ENCODE peak calls at places on chromosomes 13 and 19, in four cellular contexts. R, S, V and D are unnamed samples.

GRCh38 chr19:37362733-37363132 is 8.2 kb upstream of the ZNF527 start:
- DNase-seq in V (no peak), R (no peak), S (peak), D (no peak)

GRCh38 chr13:111912453-111912866 is 154.5 kb upstream of the SOX1 start:
- DNase-seq in V (no peak), S (no peak), R (no peak), D (peak)

GRCh38 chr13:112876305-112877000 is 92.6 kb upstream of the MCF2L start:
- DNase-seq in R (no peak), V (no peak), S (no peak), D (no peak)

GRCh38 chr19:12891553-12892021 is 627 bp downstream of the GCDH start:
- DNase-seq in V (peak), R (no peak), S (no peak), D (no peak)

GRCh38 chr19:40229484-40229883 is 3.0 kb upstream of the CCNP start:
- DNase-seq in V (no peak), R (peak), S (no peak), D (no peak)

GRCh38 chr19:5691930-5692784 is 2.1 kb downstream of the RPL36 start:
- DNase-seq in S (no peak), R (no peak), V (peak), D (peak)

GRCh38 chr19:49200238-49200862 is 42.8 kb downstream of the TRPM4 start:
- DNase-seq in R (no peak), V (peak), S (no peak), D (no peak)

GRCh38 chr13:41985788-41986508 is 25.0 kb upstream of the VWA8 start:
- DNase-seq in R (peak), S (no peak), V (no peak), D (no peak)

GRCh38 chr19:45173816-45174215 is 4.2 kb downstream of the TRAPPC6A start:
- DNase-seq in S (no peak), V (no peak), R (peak), D (no peak)

GRCh38 chr13:73224708-73225107 is 165.9 kb downstream of the KLF5 start:
- DNase-seq in V (no peak), S (no peak), R (no peak), D (no peak)

GRCh38 chr19:4304509-4305252 is at the start of gene FSD1:
- DNase-seq in V (peak), R (no peak), S (peak), D (no peak)

GRCh38 chr13:40230833-40231266 is 435.6 kb downstream of the FOXO1 start:
- DNase-seq in V (no peak), R (peak), S (no peak), D (no peak)

GRCh38 chr13:50080158-50080855 is 65.1 kb downstream of the KCNRG start:
- DNase-seq in V (peak), S (peak), R (no peak), D (no peak)

GRCh38 chr13:24116103-24116502 is 44.4 kb upstream of the SPATA13 start:
- DNase-seq in S (no peak), V (no peak), R (no peak), D (no peak)

GRCh38 chr13:64505511-64505910 is 2724.6 kb downstream of the PCDH9 start:
- DNase-seq in V (no peak), S (no peak), R (peak), D (no peak)

GRCh38 chr19:38270587-38271167 is 6.3 kb downstream of the SPINT2 start:
- DNase-seq in R (peak), S (no peak), V (no peak), D (no peak)

GRCh38 chr19:30781519-30781918 is 409.3 kb downstream of the ZNF536 start:
- DNase-seq in S (no peak), V (no peak), R (no peak), D (no peak)

GRCh38 chr19:55537741-55538111 is 793 bp upstream of the SBK2 start:
- DNase-seq in V (no peak), R (no peak), S (no peak), D (no peak)

GRCh38 chr19:43438291-43439162 is 23.8 kb downstream of the TEX101 start:
- DNase-seq in R (no peak), S (no peak), V (no peak), D (no peak)

GRCh38 chr19:50292216-50292827 is 36.9 kb downstream of the KCNC3 start:
- DNase-seq in S (no peak), R (no peak), V (no peak), D (no peak)

GRCh38 chr13:48975101-48975925 is at the start of gene FNDC3A:
- DNase-seq in S (peak), R (peak), V (no peak), D (peak)

GRCh38 chr19:4183967-4184717 is 1.7 kb downstream of the ANKRD24 start:
- DNase-seq in V (no peak), S (no peak), R (no peak), D (no peak)

GRCh38 chr19:39502640-39503417 is 4.1 kb downstream of the DLL3 start:
- DNase-seq in R (no peak), S (peak), V (peak), D (no peak)

GRCh38 chr13:114285166-114285808 is 3.9 kb downstream of the UPF3A start:
- DNase-seq in R (peak), V (no peak), S (no peak), D (no peak)

GRCh38 chr19:8487137-8487851 is 15.1 kb downstream of the PRAM1 start:
- DNase-seq in S (no peak), R (no peak), V (peak), D (no peak)

GRCh38 chr13:41122838-41123237 is 9.8 kb downstream of the KBTBD6 start:
- DNase-seq in R (no peak), S (no peak), V (no peak), D (no peak)

GRCh38 chr13:112655898-112656297 is 33.9 kb upstream of the ATP11A start:
- DNase-seq in V (no peak), S (no peak), R (no peak), D (no peak)

GRCh38 chr13:112674412-112675383 is 15.1 kb upstream of the ATP11A start:
- DNase-seq in R (no peak), V (no peak), S (no peak), D (no peak)

GRCh38 chr13:78660130-78660857 is 1.3 kb upstream of the OBI1 start:
- DNase-seq in V (peak), R (no peak), S (no peak), D (no peak)

GRCh38 chr13:111845621-111846351 is 221.2 kb upstream of the SOX1 start:
- DNase-seq in S (no peak), R (no peak), V (no peak), D (no peak)

GRCh38 chr19:18060472-18060871 is 26.3 kb downstream of the IL12RB1 start:
- DNase-seq in R (no peak), V (no peak), S (no peak), D (no peak)

GRCh38 chr13:44300895-44301638 is 72.6 kb upstream of the SERP2 start:
- DNase-seq in V (no peak), S (peak), R (peak), D (peak)

GRCh38 chr13:26186141-26186870 is 35.8 kb downstream of the RNF6 start:
- DNase-seq in S (peak), V (peak), R (peak), D (peak)

GRCh38 chr13:31982540-31982939 is 49.0 kb upstream of the FRY start:
- DNase-seq in V (no peak), R (peak), S (no peak), D (no peak)

GRCh38 chr13:34810996-34811395 is 131.1 kb upstream of the NBEA start:
- DNase-seq in V (no peak), S (no peak), R (no peak), D (no peak)

GRCh38 chr13:20206836-20207235 is 14.1 kb upstream of the GJB2 start:
- DNase-seq in S (no peak), V (no peak), R (no peak), D (no peak)

GRCh38 chr19:19866599-19867248 is 1.0 kb downstream of the ZNF253 start:
- DNase-seq in R (no peak), S (peak), V (peak), D (no peak)

GRCh38 chr13:24233351-24233901 is 72.9 kb downstream of the SPATA13 start:
- DNase-seq in S (peak), R (no peak), V (no peak), D (no peak)

GRCh38 chr13:83880275-83881027 is 1.8 kb downstream of the SLITRK1 start:
- DNase-seq in R (no peak), S (no peak), V (no peak), D (no peak)